ENCODE peak calls at places on chromosomes 4 and X, in four cellular contexts. One of them, this sample, is unnamed.

GRCh38 chr4:139639654-139640053 is 26.0 kb upstream of the MGST2 start:
- DNase-seq in stimulated activated CD4-positive, alpha-beta T cell treated with anti-CD3 and anti-CD28 coated beads, Interleukin-4, amount 100 ng/mL, for 48 hours: no peak
- DNase-seq in HFF-Myc: no peak
- DNase-seq in activated effector memory CD4-positive, alpha-beta T cell treated with anti-CD3 and anti-CD28 coated beads, Interleukin-2, amount 50 U/mL, for 16 hours: no peak
- DNase-seq in this sample: no peak

GRCh38 chrX:106608016-106608415 is 3.8 kb upstream of the RADX start:
- DNase-seq in stimulated activated CD4-positive, alpha-beta T cell treated with anti-CD3 and anti-CD28 coated beads, Interleukin-4, amount 100 ng/mL, for 48 hours: no peak
- DNase-seq in HFF-Myc: no peak
- DNase-seq in activated effector memory CD4-positive, alpha-beta T cell treated with anti-CD3 and anti-CD28 coated beads, Interleukin-2, amount 50 U/mL, for 16 hours: peak; percentile 66
- DNase-seq in this sample: no peak

GRCh38 chr4:99806545-99806944 is 10.1 kb upstream of the DAPP1 start:
- DNase-seq in stimulated activated CD4-positive, alpha-beta T cell treated with anti-CD3 and anti-CD28 coated beads, Interleukin-4, amount 100 ng/mL, for 48 hours: no peak
- DNase-seq in HFF-Myc: no peak
- DNase-seq in activated effector memory CD4-positive, alpha-beta T cell treated with anti-CD3 and anti-CD28 coated beads, Interleukin-2, amount 50 U/mL, for 16 hours: no peak
- DNase-seq in this sample: no peak

GRCh38 chr4:23401572-23401971 is 488.3 kb downstream of the PPARGC1A start:
- DNase-seq in stimulated activated CD4-positive, alpha-beta T cell treated with anti-CD3 and anti-CD28 coated beads, Interleukin-4, amount 100 ng/mL, for 48 hours: no peak
- DNase-seq in HFF-Myc: no peak
- DNase-seq in activated effector memory CD4-positive, alpha-beta T cell treated with anti-CD3 and anti-CD28 coated beads, Interleukin-2, amount 50 U/mL, for 16 hours: no peak
- DNase-seq in this sample: no peak

GRCh38 chr4:924107-925096 is 7.7 kb downstream of the GAK start:
- DNase-seq in stimulated activated CD4-positive, alpha-beta T cell treated with anti-CD3 and anti-CD28 coated beads, Interleukin-4, amount 100 ng/mL, for 48 hours: no peak
- DNase-seq in HFF-Myc: no peak
- DNase-seq in activated effector memory CD4-positive, alpha-beta T cell treated with anti-CD3 and anti-CD28 coated beads, Interleukin-2, amount 50 U/mL, for 16 hours: peak; percentile 64
- DNase-seq in this sample: peak; percentile 55

GRCh38 chr4:1250921-1251772 is 2.2 kb upstream of the CTBP1 start:
- DNase-seq in stimulated activated CD4-positive, alpha-beta T cell treated with anti-CD3 and anti-CD28 coated beads, Interleukin-4, amount 100 ng/mL, for 48 hours: no peak
- DNase-seq in HFF-Myc: no peak
- DNase-seq in activated effector memory CD4-positive, alpha-beta T cell treated with anti-CD3 and anti-CD28 coated beads, Interleukin-2, amount 50 U/mL, for 16 hours: no peak
- DNase-seq in this sample: peak; percentile 66

GRCh38 chr4:111450867-111451266 is 694.4 kb upstream of the FAM241A start:
- DNase-seq in stimulated activated CD4-positive, alpha-beta T cell treated with anti-CD3 and anti-CD28 coated beads, Interleukin-4, amount 100 ng/mL, for 48 hours: no peak
- DNase-seq in HFF-Myc: no peak
- DNase-seq in activated effector memory CD4-positive, alpha-beta T cell treated with anti-CD3 and anti-CD28 coated beads, Interleukin-2, amount 50 U/mL, for 16 hours: no peak
- DNase-seq in this sample: no peak

GRCh38 chrX:23548164-23548563 is 119.1 kb upstream of the PRDX4 start:
- DNase-seq in stimulated activated CD4-positive, alpha-beta T cell treated with anti-CD3 and anti-CD28 coated beads, Interleukin-4, amount 100 ng/mL, for 48 hours: no peak
- DNase-seq in HFF-Myc: peak; percentile 6
- DNase-seq in activated effector memory CD4-positive, alpha-beta T cell treated with anti-CD3 and anti-CD28 coated beads, Interleukin-2, amount 50 U/mL, for 16 hours: no peak
- DNase-seq in this sample: no peak

GRCh38 chr4:173436149-173436579 is 37.2 kb upstream of the SCRG1 start:
- DNase-seq in stimulated activated CD4-positive, alpha-beta T cell treated with anti-CD3 and anti-CD28 coated beads, Interleukin-4, amount 100 ng/mL, for 48 hours: no peak
- DNase-seq in HFF-Myc: no peak
- DNase-seq in activated effector memory CD4-positive, alpha-beta T cell treated with anti-CD3 and anti-CD28 coated beads, Interleukin-2, amount 50 U/mL, for 16 hours: no peak
- DNase-seq in this sample: no peak

GRCh38 chr4:8534129-8534528 is 46.1 kb upstream of the GPR78 start:
- DNase-seq in stimulated activated CD4-positive, alpha-beta T cell treated with anti-CD3 and anti-CD28 coated beads, Interleukin-4, amount 100 ng/mL, for 48 hours: no peak
- DNase-seq in HFF-Myc: no peak
- DNase-seq in activated effector memory CD4-positive, alpha-beta T cell treated with anti-CD3 and anti-CD28 coated beads, Interleukin-2, amount 50 U/mL, for 16 hours: no peak
- DNase-seq in this sample: no peak

GRCh38 chr4:57074753-57075152 is 35.4 kb downstream of the IGFBP7 start:
- DNase-seq in stimulated activated CD4-positive, alpha-beta T cell treated with anti-CD3 and anti-CD28 coated beads, Interleukin-4, amount 100 ng/mL, for 48 hours: no peak
- DNase-seq in HFF-Myc: peak; percentile 51
- DNase-seq in activated effector memory CD4-positive, alpha-beta T cell treated with anti-CD3 and anti-CD28 coated beads, Interleukin-2, amount 50 U/mL, for 16 hours: no peak
- DNase-seq in this sample: no peak